ENCODE peak calls at places on chromosomes 11 and 22, in ten cellular contexts. M is fibroblast of lung; B is SJCRH30; N is lower lobe of right lung; Q is neural progenitor cell; I is colonic mucosa; S is CD4-positive, CD25-positive, alpha-beta regulatory T cell; X is Peyer's patch; Z is CD4-positive, alpha-beta memory T cell; F is A549. P is an unnamed sample.

GRCh38 chr22:44037519-44038370 is 13.6 kb downstream of the PARVB start:
- DNase-seq in M (peak; percentile 94), B (peak; percentile 24), N (no peak), Q (no peak), I (no peak), S (no peak), X (no peak), Z (no peak), F (peak; percentile 84), P (no peak)

GRCh38 chr11:12206529-12206928 is 96.1 kb downstream of the MICAL2 start:
- DNase-seq in M (no peak), B (no peak), N (no peak), Q (no peak), I (no peak), S (no peak), X (no peak), Z (no peak), F (no peak), P (no peak)

GRCh38 chr11:117915219-117915618 is 14.0 kb downstream of the TMPRSS13 start:
- DNase-seq in M (no peak), B (no peak), N (no peak), Q (peak; percentile 29), I (no peak), S (no peak), X (no peak), Z (no peak), F (no peak), P (no peak)

GRCh38 chr11:12744831-12745502 is 70.7 kb downstream of the TEAD1 start:
- DNase-seq in M (no peak), B (no peak), N (no peak), Q (peak; percentile 19), I (no peak), S (no peak), X (no peak), Z (no peak), F (no peak), P (no peak)

GRCh38 chr11:23875407-23875950 is 621.4 kb upstream of the LUZP2 start:
- DNase-seq in M (peak; percentile 76), B (no peak), N (no peak), Q (no peak), I (no peak), S (no peak), X (no peak), Z (no peak), F (no peak), P (peak; percentile 25)

GRCh38 chr11:20248345-20248744 is 88.1 kb upstream of the DBX1 start:
- DNase-seq in M (no peak), B (peak; percentile 75), N (no peak), Q (no peak), I (no peak), S (no peak), X (no peak), Z (no peak), F (no peak), P (no peak)

GRCh38 chr11:2862950-2863618 is 22.5 kb downstream of the CDKN1C start:
- DNase-seq in M (no peak), B (no peak), N (no peak), Q (peak; percentile 70), I (no peak), S (no peak), X (no peak), Z (no peak), F (no peak), P (no peak)

GRCh38 chr11:61357233-61357893 is 4.3 kb downstream of the CYB561A3 start:
- DNase-seq in M (no peak), B (no peak), N (no peak), Q (no peak), I (no peak), S (no peak), X (no peak), Z (no peak), F (no peak), P (no peak)

GRCh38 chr22:45210577-45211431 is 29.9 kb downstream of the KIAA0930 start:
- DNase-seq in M (no peak), B (no peak), N (no peak), Q (no peak), I (no peak), S (no peak), X (peak; percentile 35), Z (no peak), F (no peak), P (no peak)

GRCh38 chr22:45212992-45213751 is 27.5 kb downstream of the KIAA0930 start:
- DNase-seq in M (peak; percentile 66), B (no peak), N (peak; percentile 59), Q (no peak), I (no peak), S (no peak), X (peak; percentile 51), Z (no peak), F (no peak), P (peak; percentile 18)

GRCh38 chr22:45211435-45211834 is 29.3 kb downstream of the KIAA0930 start:
- DNase-seq in M (no peak), B (no peak), N (no peak), Q (no peak), I (no peak), S (no peak), X (peak; percentile 48), Z (no peak), F (no peak), P (no peak)

GRCh38 chr22:45212306-45212709 is 28.4 kb downstream of the KIAA0930 start:
- DNase-seq in M (peak; percentile 90), B (peak; percentile 53), N (peak; percentile 65), Q (peak; percentile 48), I (peak; percentile 53), S (no peak), X (peak; percentile 58), Z (no peak), F (peak; percentile 74), P (peak; percentile 88)

DNA sequence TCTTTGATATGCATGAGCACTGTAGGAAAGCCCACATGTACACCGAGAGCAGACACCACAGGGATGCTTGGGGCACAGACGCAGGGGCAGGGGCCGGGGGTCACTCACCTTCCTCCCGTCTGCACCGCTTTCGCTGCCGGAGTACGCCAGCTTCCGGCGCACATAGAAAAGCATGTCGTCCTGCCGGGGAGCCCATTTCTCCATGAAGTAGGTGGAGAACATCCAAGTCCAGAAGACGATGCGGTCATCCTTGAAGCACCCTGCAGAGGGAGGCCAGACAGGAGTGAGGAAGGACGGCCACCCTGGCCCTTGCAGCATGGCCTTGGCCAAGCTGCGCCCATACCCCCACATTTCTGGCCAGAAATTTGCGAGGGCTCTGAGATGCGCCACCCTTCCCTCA is 28.8 kb downstream of the KIAA0930 start:
- DNase-seq in M (no peak), B (no peak), N (no peak), Q (no peak), I (no peak), S (no peak), X (peak; percentile 29), Z (no peak), F (peak; percentile 50), P (no peak)
- H3K4me1 ChIP-seq in M (peaks cover 30% of the 10 kb centered on the region), B (peaks cover 4% of the 10 kb centered on the region), N (peaks cover 34% of the 10 kb centered on the region), Q (peaks cover 15% of the 10 kb centered on the region), I (no peaks in the 10 kb centered on the region), S (no peaks in the 10 kb centered on the region), X (peaks cover 5% of the 10 kb centered on the region), Z (no peaks in the 10 kb centered on the region), F (peaks cover 37% of the 10 kb centered on the region), P (peaks cover 10% of the 10 kb centered on the region)

GRCh38 chr22:47633111-47633510 is 870.7 kb downstream of the TBC1D22A start:
- DNase-seq in M (no peak), B (no peak), N (no peak), Q (no peak), I (no peak), S (no peak), X (no peak), Z (no peak), F (no peak), P (no peak)
- H3K4me3 ChIP-seq in M (no peak overlapping the region), B (no peak overlapping the region), N (no peak overlapping the region), Q (no peak overlapping the region), I (no peak overlapping the region), S (no peak overlapping the region), X (no peak overlapping the region), Z (no peak overlapping the region), F (no peak overlapping the region), P (no peak overlapping the region)

GRCh38 chr11:7579226-7579825 is 65.5 kb downstream of the PPFIBP2 start:
- DNase-seq in M (peak; percentile 45), B (no peak), N (no peak), Q (no peak), I (no peak), S (no peak), X (no peak), Z (no peak), F (no peak), P (no peak)

GRCh38 chr11:7578276-7578955 is 64.6 kb downstream of the PPFIBP2 start:
- DNase-seq in M (no peak), B (no peak), N (no peak), Q (no peak), I (no peak), S (no peak), X (no peak), Z (no peak), F (no peak), P (no peak)

GRCh38 chr11:7577226-7577882 is 63.6 kb downstream of the PPFIBP2 start:
- DNase-seq in M (peak; percentile 43), B (no peak), N (no peak), Q (no peak), I (peak; percentile 54), S (no peak), X (peak; percentile 59), Z (no peak), F (no peak), P (peak; percentile 66)

GRCh38 chr11:7576671-7577225 is 62.9 kb downstream of the PPFIBP2 start:
- DNase-seq in M (no peak), B (peak; percentile 31), N (no peak), Q (no peak), I (peak; percentile 31), S (no peak), X (no peak), Z (no peak), F (no peak), P (peak; percentile 63)

GRCh38 chr11:7577883-7578242 is 64.1 kb downstream of the PPFIBP2 start:
- DNase-seq in M (peak; percentile 47), B (no peak), N (no peak), Q (no peak), I (peak; percentile 38), S (peak; percentile 56), X (no peak), Z (peak; percentile 18), F (no peak), P (no peak)
- H3K27ac ChIP-seq in M (peak overlapping the region; percentile 50), B (peak overlapping the region; percentile 74), N (peak overlapping the region; percentile 83), Q (peak overlapping the region; percentile 47), I (peak overlapping the region; percentile 72), S (no peak overlapping the region), X (peak overlapping the region; percentile 92), Z (no peak overlapping the region), F (peak overlapping the region; percentile 25), P (peak overlapping the region; percentile 66)

GRCh38 chr11:111362887-111363411 is 16.1 kb downstream of the POU2AF1 start:
- DNase-seq in M (no peak), B (no peak), N (peak; percentile 83), Q (no peak), I (no peak), S (no peak), X (no peak), Z (no peak), F (no peak), P (no peak)

GRCh38 chr11:111360150-111361043 is 18.7 kb downstream of the POU2AF1 start:
- DNase-seq in M (no peak), B (no peak), N (no peak), Q (no peak), I (peak; percentile 89), S (no peak), X (peak; percentile 87), Z (no peak), F (no peak), P (no peak)

GRCh38 chr11:111359223-111360149 is 19.6 kb downstream of the POU2AF1 start:
- DNase-seq in M (no peak), B (no peak), N (no peak), Q (no peak), I (no peak), S (peak; percentile 35), X (no peak), Z (no peak), F (no peak), P (no peak)

GRCh38 chr11:111361874-111362273 is 17.2 kb downstream of the POU2AF1 start:
- DNase-seq in M (no peak), B (no peak), N (no peak), Q (no peak), I (no peak), S (no peak), X (no peak), Z (no peak), F (no peak), P (no peak)

GRCh38 chr11:111361082-111361801 is 17.8 kb downstream of the POU2AF1 start:
- DNase-seq in M (no peak), B (no peak), N (no peak), Q (no peak), I (no peak), S (no peak), X (no peak), Z (no peak), F (no peak), P (no peak)
- H3K4me1 ChIP-seq in M (no peaks in the 10 kb centered on the region), B (no peaks in the 10 kb centered on the region), N (no peaks in the 10 kb centered on the region), Q (no peaks in the 10 kb centered on the region), I (no peaks in the 10 kb centered on the region), S (no peaks in the 10 kb centered on the region), X (peaks cover 10% of the 10 kb centered on the region), Z (no peaks in the 10 kb centered on the region), F (no peaks in the 10 kb centered on the region), P (no peaks in the 10 kb centered on the region)

P was measured in cardiac muscle cell.